ENCODE peak calls at places on chromosome 22, in ten cellular contexts. D, S, K, T, H, W, L, Q, C and P are unnamed samples.

GRCh38 chr22:17303840-17304779 is 65.2 kb upstream of the CECR2 start:
- DNase-seq in Q (no peak), C (peak; percentile 17), S (no peak), L (peak; percentile 77), W (no peak), D (no peak), K (no peak), T (peak; percentile 56), H (peak; percentile 79), P (no peak)

GRCh38 chr22:20316217-20316843 is 3.5 kb downstream of the DGCR6L start:
- DNase-seq in K (peak; percentile 58), T (peak; percentile 39), H (peak; percentile 58), Q (no peak), L (no peak), C (no peak), W (no peak), S (no peak), D (no peak), P (peak; percentile 10)

GRCh38 chr22:44998296-44998695 is 11.5 kb downstream of the PHF21B start:
- DNase-seq in T (no peak), H (no peak), W (no peak), Q (no peak), K (no peak), D (no peak), C (no peak), S (no peak), L (no peak), P (no peak)

GRCh38 chr22:23704829-23705228 is 14.0 kb downstream of the RGL4 start:
- DNase-seq in H (no peak), D (no peak), L (no peak), W (no peak), Q (no peak), C (no peak), K (no peak), S (no peak), T (no peak), P (no peak)

GRCh38 chr22:38938925-38939324 is 18.5 kb upstream of the APOBEC3A start:
- DNase-seq in D (no peak), H (no peak), T (no peak), L (no peak), K (no peak), S (no peak), Q (no peak), C (no peak), W (no peak), P (peak; percentile 14)

GRCh38 chr22:22074634-22075381 is 92.2 kb upstream of the TOP3B start:
- DNase-seq in L (no peak), C (peak; percentile 16), W (no peak), H (peak; percentile 56), Q (no peak), S (no peak), T (no peak), K (no peak), D (peak; percentile 55), P (no peak)

GRCh38 chr22:31337178-31337577 is 9.0 kb downstream of the PATZ1 start:
- DNase-seq in C (no peak), S (no peak), H (no peak), L (no peak), K (no peak), Q (no peak), W (no peak), T (peak; percentile 86), D (no peak), P (no peak)

GRCh38 chr22:20663137-20663828 is 110.6 kb upstream of the SERPIND1 start:
- DNase-seq in H (no peak), D (no peak), L (no peak), T (no peak), K (no peak), C (no peak), S (no peak), Q (no peak), W (no peak), P (no peak)

GRCh38 chr22:22891139-22891621 is 3.6 kb downstream of the IGLL5 start:
- DNase-seq in C (no peak), Q (no peak), K (no peak), W (no peak), T (no peak), H (no peak), L (no peak), S (no peak), D (no peak), P (no peak)

GRCh38 chr22:38415046-38415445 is 40.0 kb downstream of the KCNJ4 start:
- DNase-seq in D (no peak), H (peak; percentile 38), W (no peak), K (peak; percentile 55), L (no peak), Q (no peak), S (no peak), T (peak; percentile 38), C (no peak), P (no peak)

GRCh38 chr22:42743501-42743991 is 22.9 kb upstream of the A4GALT start:
- DNase-seq in H (peak; percentile 84), K (peak; percentile 95), T (peak; percentile 70), D (no peak), W (peak; percentile 88), Q (no peak), C (no peak), L (no peak), S (peak; percentile 44), P (peak; percentile 88)

GRCh38 chr22:43823353-43823908 is 11.3 kb upstream of the EFCAB6 start:
- DNase-seq in D (peak; percentile 68), L (no peak), H (no peak), W (no peak), C (no peak), Q (no peak), T (peak; percentile 44), S (peak; percentile 91), K (no peak), P (no peak)

GRCh38 chr22:50444663-50445062 is 30.2 kb downstream of the SBF1 start:
- DNase-seq in Q (peak; percentile 6), C (no peak), S (peak; percentile 49), D (peak; percentile 27), K (no peak), H (no peak), L (no peak), T (peak; percentile 74), W (no peak), P (peak; percentile 85)

GRCh38 chr22:39146256-39147101 is 6.0 kb downstream of the CBX7 start:
- DNase-seq in K (peak; percentile 58), H (peak; percentile 74), C (no peak), Q (no peak), S (peak; percentile 37), T (peak; percentile 46), L (no peak), D (no peak), W (no peak), P (no peak)

GRCh38 chr22:35835998-35836691 is 118.5 kb downstream of the APOL5 start:
- DNase-seq in T (peak; percentile 64), W (peak; percentile 61), D (peak; percentile 75), Q (peak; percentile 68), K (peak; percentile 76), H (no peak), S (peak; percentile 58), C (no peak), L (no peak), P (peak; percentile 55)
- TF ChIP-seq POLR2A in T (no peak), W (no peak), D (no peak), Q (no peak), K (no peak), H (no peak), S (no peak), C (no peak), L (no peak), P (no peak)

DNA sequence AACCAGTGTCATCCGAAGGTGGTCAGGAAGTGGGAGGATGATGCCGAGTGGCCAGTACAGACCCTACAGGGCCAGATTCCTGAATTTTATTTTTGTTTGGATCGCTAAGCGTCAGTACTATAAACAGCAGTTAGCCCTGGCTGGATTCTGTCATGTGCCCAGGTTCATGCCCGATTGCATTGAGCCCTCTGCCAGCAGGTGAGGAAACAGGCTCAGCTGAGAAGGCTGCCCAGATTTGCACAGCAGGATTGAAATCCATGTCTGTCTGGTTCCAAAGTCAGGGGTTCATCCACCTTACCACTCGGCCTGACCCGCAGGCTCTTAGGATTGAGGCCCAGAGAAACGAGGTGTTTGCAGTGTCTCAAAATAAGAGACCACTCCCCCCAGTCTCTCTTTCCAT is 9.1 kb upstream of the TBC1D22A start:
- DNase-seq in C (no peak), Q (no peak), L (no peak), W (no peak), K (no peak), T (no peak), H (no peak), S (no peak), D (no peak), P (no peak)
- TF ChIP-seq POLR2A in C (no peak), Q (no peak), L (no peak), W (no peak), K (no peak), T (no peak), H (no peak), S (no peak), D (no peak), P (no peak)

GRCh38 chr22:24954114-24954463 is 1.6 kb downstream of the KIAA1671 start:
- DNase-seq in K (no peak), L (no peak), W (no peak), D (no peak), C (no peak), T (no peak), H (no peak), Q (no peak), S (no peak), P (no peak)

GRCh38 chr22:24952837-24953293 is 349 bp downstream of the KIAA1671 start:
- DNase-seq in C (no peak), T (peak; percentile 69), Q (peak; percentile 31), L (no peak), W (no peak), D (peak; percentile 67), H (peak; percentile 78), S (peak; percentile 74), K (peak; percentile 78), P (no peak)

GRCh38 chr22:24954856-24955255 is 2.3 kb downstream of the KIAA1671 start:
- DNase-seq in L (no peak), H (no peak), Q (no peak), T (no peak), K (no peak), C (no peak), D (no peak), S (no peak), W (no peak), P (no peak)

GRCh38 chr22:24953294-24954113 is 988 bp downstream of the KIAA1671 start:
- DNase-seq in H (no peak), W (no peak), Q (no peak), T (no peak), L (no peak), K (peak; percentile 69), C (no peak), S (peak; percentile 58), D (no peak), P (peak; percentile 39)

GRCh38 chr22:24957043-24957442 is 4.5 kb downstream of the KIAA1671 start:
- DNase-seq in D (no peak), S (no peak), H (no peak), L (no peak), K (no peak), Q (no peak), W (no peak), C (no peak), T (no peak), P (no peak)
- TF ChIP-seq POLR2A in D (no peak), S (no peak), H (no peak), L (no peak), K (no peak), Q (no peak), W (no peak), C (no peak), T (no peak), P (no peak)

GRCh38 chr22:33666661-33667619 is 253.3 kb downstream of the LARGE1 start:
- DNase-seq in L (peak; percentile 1), D (no peak), S (no peak), K (no peak), W (no peak), H (no peak), C (peak; percentile 67), T (no peak), Q (no peak), P (no peak)
- TF ChIP-seq POLR2A in L (no peak), D (no peak), S (no peak), K (no peak), W (no peak), H (no peak), C (no peak), T (no peak), Q (no peak), P (no peak)